ENCODE peak calls at places on chromosomes 5 and 9, in five cellular contexts. C, V, W, S and A are unnamed samples. For H3K4me1, the result is how much of the 10 kb centered on the place peaks cover.

GRCh38 chr5:99243111-99243510 is 314.3 kb upstream of the CHD1 start:
- DNase-seq in C (no peak), V (no peak), W (no peak), S (no peak), A (no peak)

GRCh38 chr9:100394819-100395218 is 32.1 kb upstream of the MSANTD3 start:
- DNase-seq in C (no peak), V (no peak), S (no peak), W (no peak), A (no peak)

GRCh38 chr9:114888599-114888998 is 41.8 kb downstream of the TNFSF8 start:
- DNase-seq in W (no peak), S (no peak), C (no peak), V (no peak), A (peak)

GRCh38 chr5:140556438-140556837 is 835 bp downstream of the SRA1 start:
- DNase-seq in S (no peak), C (no peak), W (no peak), V (no peak), A (no peak)

GRCh38 chr9:122930933-122931850 is at the start of gene ZBTB26:
- DNase-seq in C (peak), V (peak), S (peak), W (peak), A (peak)

GRCh38 chr5:38529955-38530644 is 26.3 kb downstream of the LIFR start:
- DNase-seq in W (no peak), V (no peak), C (no peak), S (no peak), A (no peak)

GRCh38 chr9:96638606-96639364 is 16.3 kb downstream of the PRXL2C start:
- DNase-seq in S (no peak), W (no peak), C (peak), V (no peak), A (no peak)

GRCh38 chr5:20034717-20035116 is 46.7 kb upstream of the CDH18 start:
- DNase-seq in S (no peak), V (no peak), C (no peak), W (no peak), A (no peak)

GRCh38 chr5:57452885-57453284 is 29.7 kb downstream of the ACTBL2 start:
- DNase-seq in C (no peak), V (no peak), S (no peak), W (no peak), A (no peak)

GRCh38 chr9:134399435-134400056 is 73.3 kb downstream of the RXRA start:
- DNase-seq in S (no peak), V (no peak), C (no peak), W (no peak), A (peak)

GRCh38 chr9:134400283-134400682 is 74.0 kb downstream of the RXRA start:
- DNase-seq in C (no peak), S (no peak), V (no peak), W (no peak), A (no peak)

GRCh38 chr9:134403292-134403681 is 77.0 kb downstream of the RXRA start:
- DNase-seq in V (no peak), C (no peak), W (no peak), S (no peak), A (no peak)

GRCh38 chr9:134402182-134402581 is 75.9 kb downstream of the RXRA start:
- DNase-seq in S (no peak), V (no peak), C (no peak), W (no peak), A (no peak)

DNA sequence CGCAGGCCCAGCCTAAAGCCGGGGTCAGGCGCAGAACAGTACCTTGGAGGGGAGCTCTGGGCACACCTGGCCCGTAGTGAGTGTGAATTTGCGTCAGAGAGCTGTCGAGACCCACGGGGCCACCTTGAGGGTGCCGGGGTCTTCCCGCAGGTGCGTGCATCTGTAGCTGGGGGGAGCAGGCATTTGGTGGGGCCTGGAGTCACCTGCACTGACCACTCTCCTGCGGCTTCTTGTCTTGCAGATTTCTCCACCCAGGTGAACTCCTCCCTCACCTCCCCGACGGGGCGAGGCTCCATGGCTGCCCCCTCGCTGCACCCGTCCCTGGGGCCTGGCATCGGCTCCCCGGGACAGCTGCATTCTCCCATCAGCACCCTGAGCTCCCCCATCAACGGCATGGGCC is 75.1 kb downstream of the RXRA start:
- DNase-seq in V (no peak), W (no peak), C (no peak), S (no peak), A (no peak)
- H3K4me1 ChIP-seq in V (half or more), W (under half), C (under half), S (half or more), A (under half)

DNA sequence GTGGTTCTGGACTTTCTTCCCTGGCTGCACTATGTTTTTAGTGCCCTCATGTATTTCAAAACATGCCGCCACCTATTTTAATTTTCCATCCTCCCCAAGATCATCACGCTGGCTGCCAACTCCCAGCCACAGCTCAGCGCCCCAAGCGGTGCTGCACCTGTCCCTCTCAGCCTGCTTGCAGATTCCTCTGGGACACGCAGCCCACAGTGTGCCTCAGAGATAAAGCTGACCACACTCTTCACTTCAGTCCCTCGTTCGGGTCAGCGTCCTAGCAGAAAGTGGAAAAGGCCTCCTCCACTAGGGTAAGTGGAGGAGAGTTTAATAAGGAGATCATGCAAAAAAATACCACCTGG is 56.2 kb upstream of the CKS2 start:
- DNase-seq in W (no peak), V (no peak), C (no peak), S (no peak), A (no peak)
- TF ChIP-seq CTCF in W (no peak), V (no peak), C (no peak), S (no peak), A (no peak)

GRCh38 chr9:93593144-93593655 is 16.8 kb downstream of the PHF2 start:
- DNase-seq in V (no peak), C (no peak), S (peak), W (no peak), A (no peak)
- H3K4me1 ChIP-seq in V (under half), C (under half), S (under half), W (under half), A (under half)

DNA sequence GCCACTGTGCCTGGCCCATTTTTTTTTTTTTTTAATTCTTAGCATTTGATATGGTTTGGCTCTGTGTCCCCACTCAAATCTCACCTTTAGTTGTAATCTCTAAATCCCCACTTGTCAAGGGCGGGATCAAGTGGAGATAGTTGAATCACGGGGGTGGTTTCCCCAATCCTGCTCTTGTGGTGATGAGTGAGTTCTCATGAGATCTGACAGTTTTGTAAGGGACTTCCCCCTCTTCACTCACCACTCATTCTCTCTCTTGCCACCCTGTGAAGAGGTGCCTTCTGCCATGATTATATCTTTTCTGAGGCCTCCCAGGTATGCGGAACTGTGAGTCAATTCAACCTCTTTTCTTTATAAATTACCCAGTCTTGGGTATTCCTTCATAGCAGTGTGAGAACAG is 27.2 kb downstream of the NDUFAF2 start:
- DNase-seq in W (no peak), C (no peak), V (no peak), S (no peak), A (no peak)
- TF ChIP-seq CTCF in W (no peak), C (no peak), V (no peak), S (no peak), A (no peak)

DNA sequence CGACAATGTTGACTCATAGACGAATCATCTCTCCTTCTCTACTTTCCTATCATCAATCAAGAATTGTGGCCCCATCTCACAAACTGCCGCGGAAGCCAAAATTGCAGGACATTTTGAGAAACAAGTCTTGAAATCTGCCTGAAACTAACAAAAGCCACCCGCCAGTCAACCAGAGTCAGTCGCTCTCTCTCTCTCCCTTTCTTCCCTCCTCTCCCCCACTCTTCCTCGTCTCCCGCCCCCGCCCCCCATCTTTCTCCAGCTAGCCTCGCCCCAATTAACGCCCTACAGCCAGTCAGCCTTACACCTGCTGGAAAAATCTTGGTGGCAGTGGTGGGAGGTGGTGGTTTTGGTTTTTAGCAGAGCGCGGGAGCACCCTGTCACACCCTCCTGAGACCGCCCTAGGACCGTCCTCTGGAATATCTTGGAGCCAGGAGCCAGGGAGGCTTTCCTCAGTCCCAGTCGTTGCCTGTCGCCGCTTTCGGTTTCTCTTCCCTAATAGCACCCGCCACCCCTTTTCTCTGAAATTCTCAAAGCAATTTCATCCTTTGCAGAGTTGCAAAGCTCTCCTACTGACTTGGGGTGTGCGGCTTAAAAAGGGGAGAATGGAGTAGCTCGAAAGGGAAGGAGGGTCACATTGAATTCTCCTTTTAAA is 301.1 kb downstream of the PARP8 start:
- DNase-seq in W (peak), S (no peak), V (no peak), C (peak), A (peak)
- H3K4me1 ChIP-seq in W (under half), S (under half), V (under half), C (under half), A (under half)

DNA sequence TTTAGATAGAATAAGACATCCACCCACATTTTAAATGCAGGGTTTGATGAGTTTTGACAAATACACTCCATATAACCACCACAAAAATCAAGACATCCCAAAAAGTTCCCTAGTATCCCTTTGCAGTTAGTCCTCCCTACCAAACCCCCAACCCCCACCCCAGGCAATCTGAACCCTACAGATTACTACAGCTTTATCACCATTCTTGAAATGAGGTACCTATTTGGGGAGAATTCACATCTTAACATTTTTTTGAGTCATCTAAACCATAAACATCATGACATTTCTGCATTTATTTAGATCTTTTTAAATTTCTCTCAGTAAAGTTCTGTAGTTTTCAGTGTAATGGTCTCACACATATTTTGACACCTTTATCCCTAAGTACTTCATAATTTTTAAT is 53.9 kb downstream of the PTBP3 start:
- DNase-seq in V (no peak), W (no peak), C (no peak), S (no peak), A (no peak)
- TF ChIP-seq CTCF in V (no peak), W (no peak), C (no peak), S (no peak), A (no peak)

GRCh38 chr5:64814073-64814472 is 45.3 kb downstream of the CWC27 start:
- DNase-seq in W (no peak), V (no peak), S (no peak), C (no peak), A (no peak)
- H3K4me1 ChIP-seq in W (under half), V (under half), S (under half), C (under half), A (under half)